ENCODE peak calls at places on chromosome 22, in five cellular contexts. One of them, this sample, is unnamed.

GRCh38 chr22:46361861-46362220 is 26.3 kb downstream of the TRMU start:
- DNase-seq in naive thymus-derived CD4-positive, alpha-beta T cell: no peak
- DNase-seq in choroid plexus epithelial cell: no peak
- DNase-seq in astrocyte of the spinal cord: no peak
- DNase-seq in cardiac fibroblast: no peak
- DNase-seq in this sample: no peak

GRCh38 chr22:35480143-35480542 is 60.5 kb upstream of the RASD2 start:
- DNase-seq in naive thymus-derived CD4-positive, alpha-beta T cell: no peak
- DNase-seq in choroid plexus epithelial cell: no peak
- DNase-seq in astrocyte of the spinal cord: peak
- DNase-seq in cardiac fibroblast: no peak
- DNase-seq in this sample: no peak

GRCh38 chr22:44028091-44028490 is 4.0 kb downstream of the PARVB start:
- DNase-seq in naive thymus-derived CD4-positive, alpha-beta T cell: no peak
- DNase-seq in choroid plexus epithelial cell: no peak
- DNase-seq in astrocyte of the spinal cord: no peak
- DNase-seq in cardiac fibroblast: no peak
- DNase-seq in this sample: no peak

GRCh38 chr22:48636746-48637145 is 1190.9 kb downstream of the BRD1 start:
- DNase-seq in naive thymus-derived CD4-positive, alpha-beta T cell: no peak
- DNase-seq in choroid plexus epithelial cell: no peak
- DNase-seq in astrocyte of the spinal cord: no peak
- DNase-seq in cardiac fibroblast: no peak
- DNase-seq in this sample: no peak

GRCh38 chr22:26066534-26066933 is 102.7 kb upstream of the SEZ6L start:
- DNase-seq in naive thymus-derived CD4-positive, alpha-beta T cell: no peak
- DNase-seq in choroid plexus epithelial cell: no peak
- DNase-seq in astrocyte of the spinal cord: no peak
- DNase-seq in cardiac fibroblast: no peak
- DNase-seq in this sample: no peak

GRCh38 chr22:17098379-17098819 is 13.6 kb downstream of the IL17RA start:
- DNase-seq in naive thymus-derived CD4-positive, alpha-beta T cell: peak
- DNase-seq in choroid plexus epithelial cell: no peak
- DNase-seq in astrocyte of the spinal cord: no peak
- DNase-seq in cardiac fibroblast: no peak
- DNase-seq in this sample: no peak

GRCh38 chr22:41762980-41763779 is 37.3 kb upstream of the CCDC134 start:
- DNase-seq in naive thymus-derived CD4-positive, alpha-beta T cell: no peak
- DNase-seq in choroid plexus epithelial cell: peak
- DNase-seq in astrocyte of the spinal cord: no peak
- DNase-seq in cardiac fibroblast: peak
- DNase-seq in this sample: no peak

GRCh38 chr22:42145175-42145574 is 14.6 kb upstream of the CYP2D6 start:
- DNase-seq in naive thymus-derived CD4-positive, alpha-beta T cell: no peak
- DNase-seq in choroid plexus epithelial cell: no peak
- DNase-seq in astrocyte of the spinal cord: no peak
- DNase-seq in cardiac fibroblast: no peak
- DNase-seq in this sample: no peak

GRCh38 chr22:40410272-40410671 is 39.9 kb downstream of the SGSM3 start:
- DNase-seq in naive thymus-derived CD4-positive, alpha-beta T cell: no peak
- DNase-seq in choroid plexus epithelial cell: no peak
- DNase-seq in astrocyte of the spinal cord: no peak
- DNase-seq in cardiac fibroblast: no peak
- DNase-seq in this sample: no peak

GRCh38 chr22:33299245-33299956 is 241.2 kb upstream of the SYN3 start:
- DNase-seq in naive thymus-derived CD4-positive, alpha-beta T cell: no peak
- DNase-seq in choroid plexus epithelial cell: peak
- DNase-seq in astrocyte of the spinal cord: no peak
- DNase-seq in cardiac fibroblast: no peak
- DNase-seq in this sample: no peak

GRCh38 chr22:40637181-40638150 is 947 bp upstream of the MRTFA start:
- DNase-seq in naive thymus-derived CD4-positive, alpha-beta T cell: no peak
- DNase-seq in choroid plexus epithelial cell: no peak
- DNase-seq in astrocyte of the spinal cord: no peak
- DNase-seq in cardiac fibroblast: no peak
- DNase-seq in this sample: no peak

GRCh38 chr22:35568751-35569725 is 28.4 kb downstream of the RASD2 start:
- DNase-seq in naive thymus-derived CD4-positive, alpha-beta T cell: no peak
- DNase-seq in choroid plexus epithelial cell: no peak
- DNase-seq in astrocyte of the spinal cord: peak
- DNase-seq in cardiac fibroblast: peak
- DNase-seq in this sample: peak

GRCh38 chr22:30472994-30473720 is 1.3 kb upstream of the SEC14L3 start:
- DNase-seq in naive thymus-derived CD4-positive, alpha-beta T cell: no peak
- DNase-seq in choroid plexus epithelial cell: no peak
- DNase-seq in astrocyte of the spinal cord: no peak
- DNase-seq in cardiac fibroblast: no peak
- DNase-seq in this sample: no peak

GRCh38 chr22:36823177-36823839 is 6.5 kb upstream of the PVALB start:
- DNase-seq in naive thymus-derived CD4-positive, alpha-beta T cell: no peak
- DNase-seq in choroid plexus epithelial cell: peak
- DNase-seq in astrocyte of the spinal cord: no peak
- DNase-seq in cardiac fibroblast: no peak
- DNase-seq in this sample: no peak

GRCh38 chr22:36003972-36004674 is 24.5 kb downstream of the RBFOX2 start:
- DNase-seq in naive thymus-derived CD4-positive, alpha-beta T cell: no peak
- DNase-seq in choroid plexus epithelial cell: no peak
- DNase-seq in astrocyte of the spinal cord: no peak
- DNase-seq in cardiac fibroblast: no peak
- DNase-seq in this sample: no peak

GRCh38 chr22:31496007-31496734 is at the start of gene SFI1:
- DNase-seq in naive thymus-derived CD4-positive, alpha-beta T cell: peak
- DNase-seq in choroid plexus epithelial cell: peak
- DNase-seq in astrocyte of the spinal cord: peak
- DNase-seq in cardiac fibroblast: peak
- DNase-seq in this sample: peak

GRCh38 chr22:29482253-29482652 is 2.2 kb downstream of the NEFH start:
- DNase-seq in naive thymus-derived CD4-positive, alpha-beta T cell: no peak
- DNase-seq in choroid plexus epithelial cell: no peak
- DNase-seq in astrocyte of the spinal cord: no peak
- DNase-seq in cardiac fibroblast: no peak
- DNase-seq in this sample: no peak

GRCh38 chr22:38864361-38865191 is 7.4 kb downstream of the CBX6 start:
- DNase-seq in naive thymus-derived CD4-positive, alpha-beta T cell: no peak
- DNase-seq in choroid plexus epithelial cell: no peak
- DNase-seq in astrocyte of the spinal cord: no peak
- DNase-seq in cardiac fibroblast: peak
- DNase-seq in this sample: no peak

GRCh38 chr22:17754233-17754925 is 19.9 kb downstream of the BID start:
- DNase-seq in naive thymus-derived CD4-positive, alpha-beta T cell: peak
- DNase-seq in choroid plexus epithelial cell: no peak
- DNase-seq in astrocyte of the spinal cord: no peak
- DNase-seq in cardiac fibroblast: no peak
- DNase-seq in this sample: no peak

GRCh38 chr22:42805016-42805997 is 51.8 kb downstream of the ARFGAP3 start:
- DNase-seq in naive thymus-derived CD4-positive, alpha-beta T cell: no peak
- DNase-seq in choroid plexus epithelial cell: peak
- DNase-seq in astrocyte of the spinal cord: peak
- DNase-seq in cardiac fibroblast: no peak
- DNase-seq in this sample: no peak

GRCh38 chr22:40641269-40641668 is 4.8 kb upstream of the MRTFA start:
- DNase-seq in naive thymus-derived CD4-positive, alpha-beta T cell: no peak
- DNase-seq in choroid plexus epithelial cell: no peak
- DNase-seq in astrocyte of the spinal cord: no peak
- DNase-seq in cardiac fibroblast: no peak
- DNase-seq in this sample: no peak

GRCh38 chr22:24775769-24776492 is 1.4 kb upstream of the PIWIL3 start:
- DNase-seq in naive thymus-derived CD4-positive, alpha-beta T cell: no peak
- DNase-seq in choroid plexus epithelial cell: peak
- DNase-seq in astrocyte of the spinal cord: no peak
- DNase-seq in cardiac fibroblast: no peak
- DNase-seq in this sample: no peak

GRCh38 chr22:50674606-50675552 is 2.3 kb downstream of the SHANK3 start:
- DNase-seq in naive thymus-derived CD4-positive, alpha-beta T cell: peak
- DNase-seq in choroid plexus epithelial cell: no peak
- DNase-seq in astrocyte of the spinal cord: no peak
- DNase-seq in cardiac fibroblast: no peak
- DNase-seq in this sample: no peak

GRCh38 chr22:36505998-36506635 is 723 bp downstream of the FOXRED2 start:
- DNase-seq in naive thymus-derived CD4-positive, alpha-beta T cell: no peak
- DNase-seq in choroid plexus epithelial cell: no peak
- DNase-seq in astrocyte of the spinal cord: no peak
- DNase-seq in cardiac fibroblast: no peak
- DNase-seq in this sample: no peak

GRCh38 chr22:25843660-25844275 is 101.8 kb downstream of the MYO18B start:
- DNase-seq in naive thymus-derived CD4-positive, alpha-beta T cell: no peak
- DNase-seq in choroid plexus epithelial cell: no peak
- DNase-seq in astrocyte of the spinal cord: no peak
- DNase-seq in cardiac fibroblast: no peak
- DNase-seq in this sample: no peak

GRCh38 chr22:49439373-49439772 is 388.3 kb downstream of the BRD1 start:
- DNase-seq in naive thymus-derived CD4-positive, alpha-beta T cell: no peak
- DNase-seq in choroid plexus epithelial cell: no peak
- DNase-seq in astrocyte of the spinal cord: no peak
- DNase-seq in cardiac fibroblast: no peak
- DNase-seq in this sample: no peak

GRCh38 chr22:30887861-30888260 is 80.7 kb downstream of the MORC2 start:
- DNase-seq in naive thymus-derived CD4-positive, alpha-beta T cell: no peak
- DNase-seq in choroid plexus epithelial cell: no peak
- DNase-seq in astrocyte of the spinal cord: no peak
- DNase-seq in cardiac fibroblast: no peak
- DNase-seq in this sample: no peak

GRCh38 chr22:37846433-37846832 is 2.3 kb upstream of the ANKRD54 start:
- DNase-seq in naive thymus-derived CD4-positive, alpha-beta T cell: no peak
- DNase-seq in choroid plexus epithelial cell: no peak
- DNase-seq in astrocyte of the spinal cord: no peak
- DNase-seq in cardiac fibroblast: no peak
- DNase-seq in this sample: no peak

GRCh38 chr22:43427296-43428004 is 15.6 kb downstream of the MPPED1 start:
- DNase-seq in naive thymus-derived CD4-positive, alpha-beta T cell: no peak
- DNase-seq in choroid plexus epithelial cell: no peak
- DNase-seq in astrocyte of the spinal cord: no peak
- DNase-seq in cardiac fibroblast: no peak
- DNase-seq in this sample: no peak

GRCh38 chr22:24588756-24589481 is 4.0 kb downstream of the LRRC75B start:
- DNase-seq in naive thymus-derived CD4-positive, alpha-beta T cell: no peak
- DNase-seq in choroid plexus epithelial cell: no peak
- DNase-seq in astrocyte of the spinal cord: no peak
- DNase-seq in cardiac fibroblast: no peak
- DNase-seq in this sample: no peak

GRCh38 chr22:42977574-42977973 is 37.4 kb downstream of the PACSIN2 start:
- DNase-seq in naive thymus-derived CD4-positive, alpha-beta T cell: no peak
- DNase-seq in choroid plexus epithelial cell: no peak
- DNase-seq in astrocyte of the spinal cord: no peak
- DNase-seq in cardiac fibroblast: no peak
- DNase-seq in this sample: no peak

GRCh38 chr22:42294034-42294985 is 23.9 kb upstream of the TCF20 start:
- DNase-seq in naive thymus-derived CD4-positive, alpha-beta T cell: no peak
- DNase-seq in choroid plexus epithelial cell: peak
- DNase-seq in astrocyte of the spinal cord: peak
- DNase-seq in cardiac fibroblast: peak
- DNase-seq in this sample: no peak

GRCh38 chr22:40709752-40710413 is 30.6 kb downstream of the MCHR1 start:
- DNase-seq in naive thymus-derived CD4-positive, alpha-beta T cell: no peak
- DNase-seq in choroid plexus epithelial cell: peak
- DNase-seq in astrocyte of the spinal cord: no peak
- DNase-seq in cardiac fibroblast: peak
- DNase-seq in this sample: no peak

GRCh38 chr22:31230871-31231621 is 18.9 kb downstream of the LIMK2 start:
- DNase-seq in naive thymus-derived CD4-positive, alpha-beta T cell: peak
- DNase-seq in choroid plexus epithelial cell: peak
- DNase-seq in astrocyte of the spinal cord: peak
- DNase-seq in cardiac fibroblast: peak
- DNase-seq in this sample: no peak

GRCh38 chr22:19757140-19757984 is 3.2 kb upstream of the TBX1 start:
- DNase-seq in naive thymus-derived CD4-positive, alpha-beta T cell: no peak
- DNase-seq in choroid plexus epithelial cell: no peak
- DNase-seq in astrocyte of the spinal cord: no peak
- DNase-seq in cardiac fibroblast: no peak
- DNase-seq in this sample: no peak
- H3K4me3 ChIP-seq in naive thymus-derived CD4-positive, alpha-beta T cell: no peak
- H3K4me3 ChIP-seq in choroid plexus epithelial cell: no peak
- H3K4me3 ChIP-seq in astrocyte of the spinal cord: no peak
- H3K4me3 ChIP-seq in cardiac fibroblast: no peak
- H3K4me3 ChIP-seq in this sample: no peak

GRCh38 chr22:23532756-23533155 is 47.3 kb downstream of the IGLL1 start:
- DNase-seq in naive thymus-derived CD4-positive, alpha-beta T cell: no peak
- DNase-seq in choroid plexus epithelial cell: no peak
- DNase-seq in astrocyte of the spinal cord: no peak
- DNase-seq in cardiac fibroblast: no peak
- DNase-seq in this sample: no peak
- H3K4me3 ChIP-seq in naive thymus-derived CD4-positive, alpha-beta T cell: no peak
- H3K4me3 ChIP-seq in choroid plexus epithelial cell: no peak
- H3K4me3 ChIP-seq in astrocyte of the spinal cord: no peak
- H3K4me3 ChIP-seq in cardiac fibroblast: no peak
- H3K4me3 ChIP-seq in this sample: no peak

GRCh38 chr22:22374579-22374978 is 130.0 kb downstream of the VPREB1 start:
- DNase-seq in naive thymus-derived CD4-positive, alpha-beta T cell: no peak
- DNase-seq in choroid plexus epithelial cell: no peak
- DNase-seq in astrocyte of the spinal cord: no peak
- DNase-seq in cardiac fibroblast: no peak
- DNase-seq in this sample: no peak
- H3K4me3 ChIP-seq in naive thymus-derived CD4-positive, alpha-beta T cell: no peak
- H3K4me3 ChIP-seq in choroid plexus epithelial cell: no peak
- H3K4me3 ChIP-seq in astrocyte of the spinal cord: no peak
- H3K4me3 ChIP-seq in cardiac fibroblast: no peak
- H3K4me3 ChIP-seq in this sample: no peak

DNA sequence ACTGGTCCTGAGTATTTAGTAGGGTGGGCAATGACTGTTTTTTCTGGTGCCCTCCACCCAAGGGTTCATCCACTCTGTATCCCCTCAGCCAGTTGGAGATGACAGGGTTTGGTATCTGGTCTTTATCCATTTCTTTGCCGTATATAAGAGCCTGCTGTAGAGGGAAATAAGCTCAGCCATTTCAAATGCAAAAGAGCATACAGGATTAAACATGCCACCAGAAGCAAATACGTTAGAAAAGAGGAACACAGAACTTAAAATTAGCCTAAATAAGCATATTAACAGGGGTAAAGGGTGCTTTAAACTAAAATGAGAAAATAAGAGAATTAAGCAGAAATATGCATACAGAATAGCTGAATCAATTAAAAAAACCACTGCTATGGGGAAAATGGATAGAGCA is 27.8 kb upstream of the TOP3B start:
- DNase-seq in naive thymus-derived CD4-positive, alpha-beta T cell: no peak
- DNase-seq in choroid plexus epithelial cell: no peak
- DNase-seq in astrocyte of the spinal cord: no peak
- DNase-seq in cardiac fibroblast: no peak
- DNase-seq in this sample: no peak
- H3K4me3 ChIP-seq in naive thymus-derived CD4-positive, alpha-beta T cell: no peak
- H3K4me3 ChIP-seq in choroid plexus epithelial cell: no peak
- H3K4me3 ChIP-seq in astrocyte of the spinal cord: no peak
- H3K4me3 ChIP-seq in cardiac fibroblast: no peak
- H3K4me3 ChIP-seq in this sample: no peak

DNA sequence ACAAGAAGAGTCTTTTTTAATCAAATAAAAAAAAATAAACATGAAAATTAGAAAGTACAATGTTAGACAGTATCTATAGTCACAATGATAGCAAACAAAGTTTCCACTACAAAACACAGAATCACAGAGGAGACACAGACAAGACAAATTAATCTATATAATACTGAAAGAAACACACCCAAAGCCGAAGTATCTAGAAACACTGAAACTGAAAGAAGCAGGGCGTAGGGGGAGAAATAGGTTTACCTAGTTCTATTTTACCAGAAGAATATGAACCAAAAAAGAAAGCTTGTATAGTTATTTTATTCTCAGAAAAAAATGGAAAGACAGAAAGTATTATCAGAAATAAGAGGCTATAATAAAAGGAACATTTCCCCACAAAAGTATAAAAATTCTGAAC is 27.1 kb upstream of the NUP50 start:
- DNase-seq in naive thymus-derived CD4-positive, alpha-beta T cell: no peak
- DNase-seq in choroid plexus epithelial cell: no peak
- DNase-seq in astrocyte of the spinal cord: no peak
- DNase-seq in cardiac fibroblast: no peak
- DNase-seq in this sample: no peak
- H3K4me3 ChIP-seq in naive thymus-derived CD4-positive, alpha-beta T cell: no peak
- H3K4me3 ChIP-seq in choroid plexus epithelial cell: no peak
- H3K4me3 ChIP-seq in astrocyte of the spinal cord: no peak
- H3K4me3 ChIP-seq in cardiac fibroblast: no peak
- H3K4me3 ChIP-seq in this sample: no peak